ENCODE peak calls at places on chromosomes 2 and 18, in ten cellular contexts. P, M, H, Q, I, D, S, V, J and B are unnamed samples.

GRCh38 chr2:61536086-61536722 is 2.0 kb downstream of the XPO1 start:
- DNase-seq in P (no peak), I (peak; percentile 29), Q (no peak), V (no peak), M (no peak), D (peak; percentile 26), S (peak; percentile 58), H (no peak), J (peak; percentile 8), B (peak; percentile 94)

GRCh38 chr2:101985793-101986164 is 6.0 kb upstream of the IL1R2 start:
- DNase-seq in Q (peak; percentile 21), D (no peak), V (no peak), S (no peak), J (no peak), I (no peak), M (no peak), H (no peak), P (no peak), B (no peak)

GRCh38 chr2:10036095-10036879 is 7.1 kb upstream of the KLF11 start:
- DNase-seq in J (no peak), H (peak; percentile 73), P (no peak), M (no peak), Q (no peak), S (peak; percentile 46), D (peak; percentile 49), I (peak; percentile 97), V (no peak), B (peak; percentile 73)

GRCh38 chr2:143254108-143254507 is 124.9 kb downstream of the ARHGAP15 start:
- DNase-seq in H (no peak), V (no peak), I (no peak), M (no peak), J (no peak), S (no peak), D (no peak), P (no peak), Q (no peak), B (no peak)

GRCh38 chr2:145731467-145731866 is 1211.5 kb upstream of the ZEB2 start:
- DNase-seq in J (no peak), Q (no peak), S (no peak), M (no peak), H (no peak), I (no peak), P (no peak), V (no peak), D (no peak), B (no peak)

GRCh38 chr2:196718796-196719564 is 79.5 kb downstream of the CCDC150 start:
- DNase-seq in S (no peak), I (peak; percentile 88), D (peak; percentile 71), J (peak; percentile 19), V (no peak), P (peak; percentile 19), H (no peak), Q (no peak), M (no peak), B (no peak)

GRCh38 chr18:79662051-79662450 is 17.6 kb upstream of the CTDP1 start:
- DNase-seq in Q (no peak), I (no peak), M (no peak), H (no peak), D (no peak), S (no peak), J (no peak), V (no peak), P (no peak), B (no peak)

GRCh38 chr2:4898706-4899105 is 793.5 kb upstream of the SOX11 start:
- DNase-seq in D (no peak), P (no peak), M (no peak), S (peak; percentile 87), V (no peak), J (no peak), Q (no peak), H (no peak), I (peak; percentile 44), B (peak; percentile 85)

GRCh38 chr2:45382744-45383143 is 228.3 kb downstream of the SRBD1 start:
- DNase-seq in M (no peak), S (no peak), V (no peak), H (no peak), I (no peak), J (no peak), D (no peak), Q (no peak), P (no peak), B (peak; percentile 10)

GRCh38 chr18:26089247-26090129 is 925 bp downstream of the SS18 start:
- DNase-seq in D (peak; percentile 31), H (no peak), V (peak; percentile 38), I (peak; percentile 50), Q (peak; percentile 14), M (no peak), J (no peak), P (no peak), S (peak; percentile 43), B (peak; percentile 51)

GRCh38 chr18:60411715-60412114 is 39.1 kb upstream of the MC4R start:
- DNase-seq in S (no peak), J (no peak), Q (no peak), H (no peak), P (no peak), I (no peak), D (no peak), V (no peak), M (no peak), B (peak; percentile 4)

GRCh38 chr2:235634435-235635152 is 140.8 kb downstream of the AGAP1 start:
- DNase-seq in P (no peak), H (no peak), Q (no peak), M (no peak), S (no peak), J (no peak), I (peak; percentile 41), V (no peak), D (peak; percentile 56), B (no peak)

GRCh38 chr2:231911381-231911780 is 14.8 kb downstream of the NPPC start:
- DNase-seq in D (no peak), V (no peak), M (no peak), P (no peak), H (no peak), Q (no peak), S (no peak), J (no peak), I (no peak), B (no peak)

GRCh38 chr2:109351164-109351756 is 222.3 kb downstream of the SH3RF3 start:
- DNase-seq in J (no peak), D (peak; percentile 73), H (peak; percentile 69), I (peak; percentile 85), Q (peak; percentile 18), S (peak; percentile 66), V (no peak), M (no peak), P (peak; percentile 80), B (peak; percentile 68)

GRCh38 chr2:174971868-174972781 is 33.1 kb downstream of the CHN1 start:
- DNase-seq in H (no peak), Q (peak; percentile 64), I (peak; percentile 95), J (no peak), P (no peak), V (no peak), M (no peak), S (no peak), D (peak; percentile 91), B (peak; percentile 75)

GRCh38 chr2:237765875-237766274 is 32.7 kb upstream of the RBM44 start:
- DNase-seq in D (no peak), I (peak; percentile 40), S (no peak), V (no peak), P (no peak), J (no peak), Q (no peak), H (no peak), M (no peak), B (no peak)

GRCh38 chr2:16362611-16363010 is 303.0 kb downstream of the CYRIA start:
- DNase-seq in M (no peak), I (no peak), H (no peak), J (no peak), P (no peak), S (no peak), V (no peak), D (no peak), Q (no peak), B (no peak)